ENCODE peak calls at places on chromosomes 1 and 21, in four cellular contexts. H, M, R and L are unnamed samples.

GRCh38 chr1:159996653-159997052 is 35.1 kb downstream of the PIGM start:
- DNase-seq in H (no peak), M (no peak), R (no peak), L (no peak)

GRCh38 chr1:198496216-198497143 is 44.0 kb downstream of the ATP6V1G3 start:
- DNase-seq in H (no peak), M (no peak), R (no peak), L (no peak)

GRCh38 chr1:71047635-71048607 is at the start of gene PTGER3:
- DNase-seq in H (peak), M (peak), R (peak), L (peak)

GRCh38 chr21:36052860-36053766 is 7.2 kb downstream of the SETD4 start:
- DNase-seq in H (no peak), M (no peak), R (no peak), L (no peak)

GRCh38 chr21:38999148-38999547 is 184.1 kb downstream of the PSMG1 start:
- DNase-seq in H (no peak), M (no peak), R (no peak), L (no peak)

GRCh38 chr1:200072636-200073285 is 45.3 kb downstream of the NR5A2 start:
- DNase-seq in H (no peak), M (no peak), R (no peak), L (no peak)

GRCh38 chr1:54811066-54811465 is 9.9 kb upstream of the TTC22 start:
- DNase-seq in H (no peak), M (no peak), R (no peak), L (peak)

GRCh38 chr1:172990598-172991215 is 60.0 kb downstream of the TNFSF18 start:
- DNase-seq in H (no peak), M (no peak), R (no peak), L (no peak)

GRCh38 chr1:235943581-235944114 is 76.9 kb upstream of the LYST start:
- DNase-seq in H (no peak), M (no peak), R (no peak), L (no peak)

GRCh38 chr1:46203738-46204405 is 738 bp downstream of the LURAP1 start:
- DNase-seq in H (no peak), M (no peak), R (peak), L (no peak)

GRCh38 chr1:199597152-199597551 is 430.4 kb upstream of the NR5A2 start:
- DNase-seq in H (no peak), M (no peak), R (no peak), L (no peak)

GRCh38 chr1:40997096-40997495 is 17.6 kb downstream of the CTPS1 start:
- DNase-seq in H (no peak), M (no peak), R (no peak), L (no peak)

GRCh38 chr1:820962-821361 is 102.8 kb upstream of the SAMD11 start:
- DNase-seq in H (no peak), M (no peak), R (no peak), L (no peak)

GRCh38 chr1:23566304-23566703 is 7.0 kb upstream of the ID3 start:
- DNase-seq in H (no peak), M (no peak), R (no peak), L (no peak)

GRCh38 chr1:95012389-95012788 is 60.4 kb downstream of the ALG14 start:
- DNase-seq in H (no peak), M (no peak), R (no peak), L (no peak)

GRCh38 chr1:38758824-38759223 is 100.7 kb downstream of the RRAGC start:
- DNase-seq in H (no peak), M (no peak), R (no peak), L (no peak)

GRCh38 chr1:219271914-219272545 is 98.4 kb downstream of the LYPLAL1 start:
- DNase-seq in H (no peak), M (no peak), R (no peak), L (no peak)

GRCh38 chr1:62676606-62677356 is 11.4 kb downstream of the DOCK7 start:
- DNase-seq in H (no peak), M (no peak), R (no peak), L (no peak)

GRCh38 chr1:88646852-88647645 is 37.0 kb upstream of the PKN2 start:
- DNase-seq in H (no peak), M (no peak), R (no peak), L (no peak)

GRCh38 chr1:115953180-115953579 is 23.1 kb upstream of the SLC22A15 start:
- DNase-seq in H (no peak), M (no peak), R (no peak), L (no peak)

GRCh38 chr1:23149110-23149509 is 19.5 kb downstream of the LUZP1 start:
- DNase-seq in H (no peak), M (no peak), R (no peak), L (no peak)

GRCh38 chr1:3539707-3540425 is 71.4 kb downstream of the MEGF6 start:
- DNase-seq in H (no peak), M (no peak), R (peak), L (no peak)

GRCh38 chr1:110212165-110213142 is 2.3 kb downstream of the KCNC4 start:
- DNase-seq in H (no peak), M (no peak), R (no peak), L (no peak)

GRCh38 chr1:57860333-57860732 is 436.5 kb upstream of the DAB1 start:
- DNase-seq in H (no peak), M (no peak), R (no peak), L (no peak)

GRCh38 chr1:109620396-109620817 is 770 bp downstream of the AMPD2 start:
- DNase-seq in H (peak), M (no peak), R (peak), L (no peak)

GRCh38 chr1:53685272-53686051 is 53.5 kb downstream of the GLIS1 start:
- DNase-seq in H (no peak), M (no peak), R (no peak), L (no peak)

GRCh38 chr1:48627467-48627866 is 149.2 kb downstream of the BEND5 start:
- DNase-seq in H (no peak), M (no peak), R (no peak), L (no peak)

GRCh38 chr21:37159053-37159776 is 86.2 kb downstream of the TTC3 start:
- DNase-seq in H (no peak), M (no peak), R (no peak), L (no peak)

GRCh38 chr1:6580588-6581270 is 935 bp downstream of the ZBTB48 start:
- DNase-seq in H (peak), M (no peak), R (peak), L (no peak)

GRCh38 chr1:222627232-222627631 is 9.3 kb downstream of the MIA3 start:
- DNase-seq in H (no peak), M (no peak), R (no peak), L (no peak)

GRCh38 chr1:9311489-9311888 is 18.8 kb downstream of the SPSB1 start:
- DNase-seq in H (no peak), M (no peak), R (no peak), L (no peak)

GRCh38 chr1:93694833-93695232 is 13.2 kb upstream of the BCAR3 start:
- DNase-seq in H (no peak), M (no peak), R (no peak), L (no peak)

GRCh38 chr1:9153152-9153551 is 24.2 kb upstream of the GPR157 start:
- DNase-seq in H (no peak), M (no peak), R (no peak), L (no peak)

GRCh38 chr1:43688594-43689000 is 18.7 kb upstream of the ST3GAL3 start:
- DNase-seq in H (no peak), M (no peak), R (no peak), L (no peak)

DNA sequence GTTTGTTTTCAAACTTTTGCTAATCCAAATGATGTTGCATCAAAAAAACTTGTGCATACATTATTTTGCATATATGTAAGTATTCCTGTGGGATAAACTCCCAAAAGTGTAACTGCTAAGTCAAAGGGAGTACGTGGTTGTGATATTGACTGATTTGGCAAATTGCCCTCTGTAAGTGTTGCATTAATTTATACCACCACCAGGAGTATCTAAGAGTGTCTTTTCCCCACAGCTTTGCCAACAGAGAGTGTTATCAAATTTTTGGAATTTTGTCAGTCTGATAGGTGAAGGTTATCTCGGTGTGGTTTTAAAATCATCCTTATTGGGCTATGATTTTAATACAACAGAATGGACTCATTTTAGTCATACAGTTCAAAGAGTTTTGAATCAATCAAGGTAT is 30.1 kb upstream of the PARP1 start:
- DNase-seq in H (no peak), M (no peak), R (no peak), L (no peak)
- TF ChIP-seq CTCF in H (no peak), M (no peak), R (no peak), L (peak)

DNA sequence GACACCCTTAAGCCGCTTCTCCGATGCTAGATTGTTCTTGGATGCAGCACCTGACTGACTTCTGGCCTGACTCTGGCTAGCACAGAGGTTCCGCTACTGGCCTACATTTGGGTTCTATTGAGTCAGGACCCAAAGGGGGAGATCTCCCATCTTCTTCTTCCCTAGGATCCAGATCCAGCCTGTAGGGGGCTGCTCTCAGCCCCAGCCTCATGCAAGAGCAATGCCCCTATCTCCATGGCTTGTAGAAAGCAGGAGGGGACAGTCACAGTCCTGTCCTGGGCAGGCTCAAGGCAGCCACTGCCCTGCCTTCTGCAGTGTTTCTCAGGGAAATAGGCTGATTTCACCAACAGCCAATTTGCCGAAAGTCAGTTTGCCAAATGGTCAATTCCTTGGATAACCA is 6.3 kb upstream of the ADAR start:
- DNase-seq in H (no peak), M (no peak), R (no peak), L (no peak)
- TF ChIP-seq CTCF in H (no peak), M (no peak), R (no peak), L (no peak)

DNA sequence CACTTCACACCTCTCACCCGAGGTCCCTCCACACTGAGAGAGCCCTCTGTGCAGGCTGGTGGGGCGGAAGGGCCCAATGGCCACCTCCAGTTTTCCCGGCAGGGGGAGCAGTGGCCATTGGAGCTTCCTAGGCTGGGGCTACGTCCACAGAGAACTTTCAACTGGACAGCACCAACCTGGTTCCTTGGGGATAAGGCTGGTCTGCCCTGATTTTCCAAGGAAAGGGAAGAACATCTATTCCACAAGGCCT is 20.3 kb upstream of the LAPTM5 start:
- DNase-seq in H (no peak), M (no peak), R (no peak), L (no peak)
- TF ChIP-seq CTCF in H (no peak), M (no peak), R (no peak), L (peak)

GRCh38 chr1:188782220-188782841 is 1695.3 kb downstream of the BRINP3 start:
- DNase-seq in H (no peak), M (no peak), R (no peak), L (no peak)
- TF ChIP-seq CTCF in H (peak), M (no peak), R (no peak), L (peak)

GRCh38 chr1:31865728-31866449 is 50.1 kb upstream of the SPOCD1 start:
- DNase-seq in H (no peak), M (no peak), R (no peak), L (no peak)
- TF ChIP-seq CTCF in H (no peak), M (no peak), R (no peak), L (no peak)